ENCODE peak calls at places on chromosomes 7 and 10, in eight cellular contexts. B is BE2C, D is astrocyte of the cerebellum, K is osteoblast, R is HCT116, O is cardiac muscle cell, H is IMR-90, L is mammary epithelial cell. J is an unnamed sample.
A peak's percentile ranks its signal among the peaks of the same experiment; 100 is the strongest.

GRCh38 chr7:97873606-97874005 is 1.4 kb upstream of the ASNS start:
- DNase-seq in H (no peak), L (no peak), R (no peak), D (no peak), K (no peak), O (no peak), B (no peak), J (peak; percentile 4)

GRCh38 chr10:114306116-114306973 is 67.3 kb downstream of the VWA2 start:
- DNase-seq in R (no peak), D (peak; percentile 98), B (no peak), L (peak; percentile 98), H (peak; percentile 94), K (peak; percentile 99), O (no peak), J (peak; percentile 95)

GRCh38 chr7:40024841-40025240 is 74.8 kb downstream of the CDK13 start:
- DNase-seq in H (no peak), O (no peak), B (no peak), D (no peak), L (peak; percentile 16), K (no peak), R (no peak), J (no peak)

GRCh38 chr7:96300981-96301380 is 20.9 kb downstream of the SLC25A13 start:
- DNase-seq in R (no peak), D (no peak), H (no peak), L (no peak), K (no peak), O (no peak), B (no peak), J (no peak)

GRCh38 chr7:50734246-50734645 is 48.5 kb downstream of the GRB10 start:
- DNase-seq in D (no peak), L (no peak), O (no peak), B (no peak), R (no peak), H (no peak), K (no peak), J (no peak)

GRCh38 chr7:8172372-8173354 is 89.3 kb downstream of the ICA1 start:
- DNase-seq in R (no peak), B (no peak), H (no peak), L (no peak), D (no peak), K (no peak), O (no peak), J (no peak)

GRCh38 chr7:151813997-151814396 is 62.9 kb downstream of the PRKAG2 start:
- DNase-seq in K (peak; percentile 89), B (no peak), R (no peak), O (no peak), D (no peak), H (peak; percentile 17), L (no peak), J (peak; percentile 15)

GRCh38 chr7:131336956-131337355 is 9.3 kb downstream of the MKLN1 start:
- DNase-seq in D (no peak), K (no peak), L (peak; percentile 25), R (peak; percentile 22), B (no peak), O (peak; percentile 17), H (peak; percentile 31), J (peak; percentile 29)

GRCh38 chr10:7425691-7426090 is 14.9 kb upstream of the SFMBT2 start:
- DNase-seq in K (no peak), B (no peak), H (no peak), O (no peak), L (no peak), D (no peak), R (no peak), J (no peak)

GRCh38 chr7:158586499-158587191 is 978 bp downstream of the PTPRN2 start:
- DNase-seq in H (no peak), K (no peak), B (no peak), R (no peak), L (no peak), O (no peak), D (no peak), J (no peak)

GRCh38 chr7:127207246-127207645 is 45.5 kb downstream of the GRM8 start:
- DNase-seq in K (no peak), O (no peak), R (no peak), H (no peak), B (no peak), D (no peak), L (no peak), J (no peak)

GRCh38 chr7:128108641-128109423 is 77.6 kb upstream of the LRRC4 start:
- DNase-seq in L (no peak), O (no peak), H (no peak), K (peak; percentile 58), B (no peak), D (no peak), R (no peak), J (no peak)

GRCh38 chr10:117457071-117457810 is 82.0 kb upstream of the PDZD8 start:
- DNase-seq in L (no peak), B (no peak), H (no peak), O (no peak), D (no peak), R (no peak), K (no peak), J (no peak)

GRCh38 chr10:81865581-81865980 is 9.4 kb upstream of the NRG3 start:
- DNase-seq in H (no peak), R (no peak), B (no peak), L (no peak), O (no peak), D (no peak), K (no peak), J (no peak)

GRCh38 chr7:133061792-133062191 is 20.1 kb downstream of the CHCHD3 start:
- DNase-seq in R (no peak), D (no peak), L (no peak), O (peak; percentile 17), H (no peak), B (no peak), K (no peak), J (no peak)

GRCh38 chr10:97861351-97861750 is 11.7 kb downstream of the GOLGA7B start:
- DNase-seq in R (no peak), L (peak; percentile 93), H (peak; percentile 44), K (peak; percentile 99), D (no peak), O (no peak), B (peak; percentile 57), J (peak; percentile 85)

GRCh38 chr7:3112499-3113134 is 69.0 kb upstream of the CARD11 start:
- DNase-seq in R (no peak), B (no peak), O (no peak), H (no peak), L (no peak), D (no peak), K (no peak), J (no peak)

GRCh38 chr10:50635286-50635685 is 11.5 kb upstream of the SGMS1 start:
- DNase-seq in D (peak; percentile 93), R (no peak), H (peak; percentile 94), O (no peak), K (peak; percentile 91), L (peak; percentile 83), B (no peak), J (peak; percentile 34)

GRCh38 chr10:15314482-15315070 is 56.5 kb downstream of the FAM171A1 start:
- DNase-seq in R (no peak), O (no peak), K (no peak), H (no peak), L (no peak), D (no peak), B (no peak), J (no peak)

GRCh38 chr7:157542669-157543021 is 205.8 kb downstream of the DNAJB6 start:
- DNase-seq in K (peak; percentile 67), R (no peak), O (no peak), L (no peak), H (no peak), B (no peak), D (no peak), J (no peak)

GRCh38 chr7:94375167-94375566 is 19.5 kb upstream of the COL1A2 start:
- DNase-seq in H (peak; percentile 97), B (no peak), D (peak; percentile 85), O (peak; percentile 67), L (no peak), K (peak; percentile 71), R (no peak), J (peak; percentile 8)

GRCh38 chr10:129740532-129741279 is 223.4 kb downstream of the EBF3 start:
- DNase-seq in O (no peak), H (no peak), R (no peak), K (no peak), L (no peak), D (no peak), B (no peak), J (no peak)

GRCh38 chr7:96327429-96327828 is 5.5 kb upstream of the SLC25A13 start:
- DNase-seq in H (no peak), O (no peak), L (peak; percentile 18), K (no peak), B (no peak), R (no peak), D (no peak), J (peak; percentile 72)

GRCh38 chr7:130881091-130881798 is 147.2 kb upstream of the KLF14 start:
- DNase-seq in O (no peak), R (no peak), L (no peak), K (no peak), D (no peak), B (no peak), H (peak; percentile 31), J (no peak)

DNA sequence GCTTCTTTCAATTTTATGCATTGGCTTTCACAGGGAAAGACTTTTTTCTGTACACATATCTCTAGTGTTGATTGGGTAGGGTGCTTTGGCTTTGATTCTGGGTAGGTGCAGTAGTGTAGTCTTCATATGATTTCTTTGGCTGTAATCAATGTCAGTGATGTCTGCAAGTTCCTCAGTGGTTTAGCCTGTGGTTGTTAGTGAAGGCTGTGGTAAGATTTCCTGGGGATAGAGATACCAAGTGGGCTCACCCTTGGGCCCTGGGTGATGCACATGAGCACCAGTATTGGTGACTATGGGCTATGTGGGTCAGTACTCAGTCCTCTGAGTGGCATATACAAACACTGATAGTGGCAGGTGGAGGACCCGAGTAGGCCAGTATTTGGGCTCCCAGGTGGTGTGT is 13.0 kb downstream of the GIMAP8 start:
- DNase-seq in B (no peak), H (no peak), D (no peak), K (no peak), O (no peak), L (no peak), R (no peak), J (no peak)
- H3K4me3 ChIP-seq in B (no peak overlapping the region), H (no peak overlapping the region), D (no peak overlapping the region), K (no peak overlapping the region), O (no peak overlapping the region), L (no peak overlapping the region), R (no peak overlapping the region), J (no peak overlapping the region)

GRCh38 chr7:74656911-74657691 is 417 bp upstream of the GTF2I start:
- DNase-seq in K (peak; percentile 99), D (peak; percentile 88), R (peak; percentile 92), L (peak; percentile 93), O (peak; percentile 99), H (peak; percentile 95), B (peak; percentile 100), J (peak; percentile 96)
- TF ChIP-seq CTCF in K (no peak), D (no peak), R (peak; percentile 5), L (peak; percentile 22), O (peak; percentile 14), H (peak; percentile 40), B (peak; percentile 20), J (peak; percentile 15)

GRCh38 chr10:87503892-87504291 is 801 bp upstream of the MINPP1 start:
- DNase-seq in H (peak; percentile 35), L (peak; percentile 18), R (no peak), K (peak; percentile 17), D (no peak), O (no peak), B (no peak), J (peak; percentile 44)
- H3K4me3 ChIP-seq in H (peak overlapping the region; percentile 83), L (peak overlapping the region; percentile 68), R (peak overlapping the region; percentile 93), K (peak overlapping the region; percentile 92), D (peak overlapping the region; percentile 87), O (peak overlapping the region; percentile 78), B (peak overlapping the region; percentile 90), J (peak overlapping the region; percentile 86)

GRCh38 chr7:107442678-107443077 is 27.2 kb upstream of the GPR22 start:
- DNase-seq in R (no peak), B (no peak), O (no peak), K (no peak), H (no peak), L (no peak), D (no peak), J (no peak)
- TF ChIP-seq CTCF in R (no peak), B (no peak), O (no peak), K (no peak), H (no peak), L (no peak), D (no peak), J (no peak)

J was measured in epithelial cell of esophagus.